ENCODE peak calls at places on chromosomes 16 and 17, in five cellular contexts. J is dorsolateral prefrontal cortex, N is AG10803, S is neural progenitor cell, I is HFF-Myc. K is an unnamed sample.
A peak's percentile ranks its signal among the peaks of the same experiment; 100 is the strongest.

GRCh38 chr17:20095366-20096080 is 86.4 kb downstream of the SPECC1 start:
- DNase-seq in N (peak; percentile 35), J (peak; percentile 70), S (peak; percentile 83), I (peak; percentile 14), K (peak; percentile 56)

GRCh38 chr17:4142107-4142900 is 526 bp downstream of the ZZEF1 start:
- DNase-seq in S (peak; percentile 75), J (peak; percentile 14), N (peak; percentile 29), I (no peak), K (peak; percentile 44)

GRCh38 chr17:1182831-1183578 is 3.2 kb upstream of the ABR start:
- DNase-seq in J (no peak), S (peak; percentile 75), I (no peak), N (no peak), K (peak; percentile 21)

GRCh38 chr17:3003401-3004149 is 59.8 kb downstream of the OR1D5 start:
- DNase-seq in S (no peak), I (no peak), N (no peak), J (no peak), K (no peak)

GRCh38 chr17:5874486-5874885 is 195.7 kb upstream of the WSCD1 start:
- DNase-seq in S (no peak), N (no peak), J (no peak), I (no peak), K (no peak)

GRCh38 chr16:53549970-53550406 is 47.0 kb upstream of the AKTIP start:
- DNase-seq in S (peak; percentile 84), I (peak; percentile 84), J (peak; percentile 4), N (peak; percentile 91), K (peak; percentile 77)

GRCh38 chr17:266219-266618 is 84.8 kb upstream of the DOC2B start:
- DNase-seq in S (no peak), I (no peak), N (no peak), J (peak; percentile 35), K (no peak)

GRCh38 chr16:5678371-5678770 is 580.8 kb upstream of the EEF2KMT start:
- DNase-seq in I (no peak), J (no peak), N (no peak), S (peak; percentile 83), K (peak; percentile 70)

GRCh38 chr17:68315930-68316329 is 24.6 kb downstream of the ARSG start:
- DNase-seq in I (no peak), S (no peak), J (no peak), N (no peak), K (no peak)

GRCh38 chr16:85221810-85222150 is 109.5 kb upstream of the CIBAR2 start:
- DNase-seq in S (no peak), J (no peak), N (no peak), I (no peak), K (no peak)

GRCh38 chr16:66930189-66930588 is 4.0 kb downstream of the CIAO2B start:
- DNase-seq in S (no peak), N (peak; percentile 29), I (no peak), J (no peak), K (peak; percentile 60)

GRCh38 chr16:52095466-52095865 is 451.5 kb downstream of the TOX3 start:
- DNase-seq in J (no peak), S (no peak), N (no peak), I (no peak), K (no peak)

GRCh38 chr17:38706625-38707298 is 1.7 kb downstream of the MLLT6 start:
- DNase-seq in J (no peak), S (peak; percentile 29), N (no peak), I (no peak), K (peak; percentile 19)

GRCh38 chr16:3835089-3835602 is 45.4 kb downstream of the CREBBP start:
- DNase-seq in N (no peak), I (no peak), J (no peak), S (no peak), K (no peak)

GRCh38 chr16:9151074-9151473 is 59.6 kb downstream of the HAPSTR1 start:
- DNase-seq in N (no peak), S (no peak), I (no peak), J (no peak), K (no peak)

GRCh38 chr17:58329035-58329807 is 626 bp upstream of the TSPOAP1 start:
- DNase-seq in S (peak; percentile 46), I (no peak), J (peak; percentile 36), N (no peak), K (no peak)

GRCh38 chr16:11485676-11486075 is 101.0 kb downstream of the LITAF start:
- DNase-seq in I (no peak), N (no peak), J (no peak), S (no peak), K (no peak)

GRCh38 chr17:64161380-64161779 is 31.4 kb upstream of the ERN1 start:
- DNase-seq in N (no peak), J (no peak), S (no peak), I (no peak), K (no peak)

GRCh38 chr17:13134106-13134505 is 116.3 kb upstream of the ELAC2 start:
- DNase-seq in J (no peak), S (no peak), N (peak; percentile 2), I (no peak), K (no peak)

GRCh38 chr16:28289106-28289505 is 3.2 kb upstream of the SBK1 start:
- DNase-seq in I (no peak), S (no peak), J (no peak), N (no peak), K (no peak)

GRCh38 chr16:28288117-28288516 is 4.2 kb upstream of the SBK1 start:
- DNase-seq in I (no peak), N (no peak), J (no peak), S (no peak), K (no peak)

GRCh38 chr16:28292731-28293588 is 635 bp downstream of the SBK1 start:
- DNase-seq in I (no peak), J (no peak), N (no peak), S (peak; percentile 88), K (no peak)

GRCh38 chr16:28291651-28292626 is at the start of gene SBK1:
- DNase-seq in N (peak; percentile 19), I (peak; percentile 31), J (peak; percentile 80), S (peak; percentile 95), K (peak; percentile 67)

DNA sequence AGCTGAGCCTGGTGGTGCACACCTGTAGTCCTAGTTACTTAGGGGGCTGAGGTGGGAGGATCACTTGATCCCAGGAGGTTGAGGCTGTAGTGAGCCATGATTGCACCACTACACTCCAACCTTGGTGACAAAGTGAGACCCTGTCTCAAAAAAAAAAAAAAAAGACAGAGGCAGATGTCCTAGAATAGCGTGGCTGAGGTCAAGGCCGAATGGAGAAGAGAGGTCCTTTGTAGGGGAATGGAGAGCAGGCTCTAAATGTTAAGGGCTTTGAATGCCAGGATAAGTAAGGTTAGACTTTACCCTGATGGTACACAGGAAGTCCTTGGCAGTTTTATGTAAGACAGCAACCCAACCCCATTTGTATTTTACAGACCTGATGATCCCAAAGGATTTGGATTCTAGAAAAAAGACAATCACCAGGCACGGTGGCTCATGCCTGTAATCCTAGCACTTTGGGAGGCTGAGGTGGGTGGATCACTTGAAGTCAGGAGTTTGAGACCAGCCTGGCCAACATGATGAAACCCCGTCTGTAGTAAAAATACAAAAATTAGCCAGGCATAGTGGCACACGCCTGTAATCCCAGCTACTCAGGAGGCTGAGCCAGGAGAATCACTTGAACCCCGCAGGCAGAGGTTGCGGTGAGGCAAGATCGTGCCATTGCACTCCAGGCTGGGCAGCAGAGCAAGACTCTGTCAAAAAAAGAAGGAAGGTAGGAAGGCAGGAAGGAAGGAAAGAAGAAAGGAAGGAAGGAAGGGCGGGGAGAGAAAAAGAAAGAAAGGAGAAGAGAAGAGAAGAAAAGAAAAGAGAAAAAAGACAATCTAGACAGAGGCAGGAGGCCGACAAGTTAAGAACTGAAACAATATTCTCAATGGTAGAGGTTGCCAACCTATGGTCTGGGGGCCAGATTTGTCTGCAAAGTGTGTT is 2.1 kb upstream of the SBK1 start:
- DNase-seq in S (no peak), N (no peak), I (no peak), J (no peak), K (no peak)
- H3K4me3 ChIP-seq in S (peak overlapping the region; percentile 75), N (no peak overlapping the region), I (peak overlapping the region; percentile 13), J (no peak overlapping the region), K (no peak overlapping the region)

GRCh38 chr16:31705371-31705770 is 168.2 kb upstream of the ZNF267 start:
- DNase-seq in I (no peak), N (no peak), J (no peak), S (no peak), K (no peak)
- TF ChIP-seq CTCF in I (no peak), N (no peak), J (no peak), S (no peak), K (no peak)

GRCh38 chr16:20020976-20021375 is 52.7 kb downstream of the GPR139 start:
- DNase-seq in S (no peak), I (no peak), J (no peak), N (no peak), K (no peak)
- H3K4me3 ChIP-seq in S (no peak overlapping the region), I (no peak overlapping the region), J (no peak overlapping the region), N (no peak overlapping the region), K (no peak overlapping the region)

GRCh38 chr17:9824094-9824493 is 1.6 kb upstream of the GLP2R start:
- DNase-seq in N (no peak), J (no peak), I (no peak), S (no peak), K (no peak)

GRCh38 chr17:9825751-9826150 is at the start of gene GLP2R:
- DNase-seq in S (no peak), J (no peak), I (no peak), N (no peak), K (no peak)

GRCh38 chr17:9818760-9819159 is 3.1 kb downstream of the GSG1L2 start:
- DNase-seq in I (no peak), J (no peak), N (no peak), S (no peak), K (no peak)

GRCh38 chr17:9824797-9825338 is 856 bp upstream of the GLP2R start:
- DNase-seq in I (no peak), S (no peak), J (no peak), N (no peak), K (no peak)

GRCh38 chr17:9821921-9822320 is at the start of gene GSG1L2:
- DNase-seq in S (no peak), I (no peak), J (no peak), N (no peak), K (no peak)
- TF ChIP-seq CTCF in S (no peak), I (no peak), J (no peak), N (no peak), K (no peak)

GRCh38 chr16:2022723-2023097 is 3.1 kb downstream of the NPW start:
- DNase-seq in J (no peak), S (peak; percentile 74), I (no peak), N (peak; percentile 32), K (peak; percentile 70)
- H3K4me3 ChIP-seq in J (peak overlapping the region; percentile 49), S (peak overlapping the region; percentile 45), I (no peak overlapping the region), N (peak overlapping the region; percentile 49), K (no peak overlapping the region)

GRCh38 chr17:36760425-36760824 is 159.0 kb downstream of the MRM1 start:
- DNase-seq in N (no peak), S (no peak), I (no peak), J (no peak), K (no peak)

GRCh38 chr17:36752096-36752888 is 150.9 kb downstream of the MRM1 start:
- DNase-seq in N (no peak), S (no peak), J (no peak), I (no peak), K (no peak)

GRCh38 chr17:36756695-36757094 is 155.3 kb downstream of the MRM1 start:
- DNase-seq in J (no peak), N (no peak), S (no peak), I (no peak), K (no peak)

GRCh38 chr17:36750316-36750885 is 149.0 kb downstream of the MRM1 start:
- DNase-seq in S (no peak), I (no peak), J (no peak), N (no peak), K (no peak)

GRCh38 chr17:36755586-36755985 is 154.2 kb downstream of the MRM1 start:
- DNase-seq in I (no peak), N (no peak), J (peak; percentile 14), S (peak; percentile 70), K (peak; percentile 36)
- TF ChIP-seq CTCF in I (peak; percentile 65), N (no peak), J (no peak), S (peak; percentile 62), K (peak; percentile 37)

GRCh38 chr16:57041182-57042156 is 50.9 kb upstream of the CPNE2 start:
- DNase-seq in S (no peak), N (no peak), I (no peak), J (no peak), K (no peak)
- H3K4me3 ChIP-seq in S (no peak overlapping the region), N (no peak overlapping the region), I (no peak overlapping the region), J (no peak overlapping the region), K (no peak overlapping the region)

K was measured in cardiac muscle cell.